ENCODE peak calls at places on chromosomes 5 and 9, in eight cellular contexts. One of them, this sample, is unnamed.

GRCh38 chr9:134378901-134379338 is 52.7 kb downstream of the RXRA start:
- DNase-seq in pancreas: no peak
- DNase-seq in endothelial cell: no peak
- DNase-seq in heart right ventricle: peak
- DNase-seq in AG10803: peak
- DNase-seq in activated CD8-positive, alpha-beta T cell treated with anti-CD3 and anti-CD28 coated beads for 36 hours: no peak
- DNase-seq in endothelial cell of umbilical vein: no peak
- DNase-seq in Peyer's patch: no peak
- DNase-seq in this sample: no peak

GRCh38 chr9:78209127-78209526 is 26.7 kb upstream of the CEP78 start:
- DNase-seq in pancreas: no peak
- DNase-seq in endothelial cell: no peak
- DNase-seq in heart right ventricle: no peak
- DNase-seq in AG10803: no peak
- DNase-seq in activated CD8-positive, alpha-beta T cell treated with anti-CD3 and anti-CD28 coated beads for 36 hours: no peak
- DNase-seq in endothelial cell of umbilical vein: no peak
- DNase-seq in Peyer's patch: no peak
- DNase-seq in this sample: no peak

GRCh38 chr9:121997791-121998190 is 95.3 kb downstream of the TTLL11 start:
- DNase-seq in pancreas: no peak
- DNase-seq in endothelial cell: no peak
- DNase-seq in heart right ventricle: no peak
- DNase-seq in AG10803: no peak
- DNase-seq in activated CD8-positive, alpha-beta T cell treated with anti-CD3 and anti-CD28 coated beads for 36 hours: no peak
- DNase-seq in endothelial cell of umbilical vein: peak
- DNase-seq in Peyer's patch: no peak
- DNase-seq in this sample: no peak

GRCh38 chr9:113375057-113376023 is 1.4 kb downstream of the HDHD3 start:
- DNase-seq in pancreas: peak
- DNase-seq in endothelial cell: no peak
- DNase-seq in heart right ventricle: no peak
- DNase-seq in AG10803: no peak
- DNase-seq in activated CD8-positive, alpha-beta T cell treated with anti-CD3 and anti-CD28 coated beads for 36 hours: no peak
- DNase-seq in endothelial cell of umbilical vein: no peak
- DNase-seq in Peyer's patch: no peak
- DNase-seq in this sample: no peak

GRCh38 chr5:172617817-172618216 is 23.2 kb upstream of the NEURL1B start:
- DNase-seq in pancreas: no peak
- DNase-seq in endothelial cell: no peak
- DNase-seq in heart right ventricle: no peak
- DNase-seq in AG10803: no peak
- DNase-seq in activated CD8-positive, alpha-beta T cell treated with anti-CD3 and anti-CD28 coated beads for 36 hours: no peak
- DNase-seq in endothelial cell of umbilical vein: no peak
- DNase-seq in Peyer's patch: no peak
- DNase-seq in this sample: no peak

GRCh38 chr9:117189121-117189520 is 225.7 kb downstream of the ASTN2 start:
- DNase-seq in pancreas: no peak
- DNase-seq in endothelial cell: no peak
- DNase-seq in heart right ventricle: no peak
- DNase-seq in AG10803: peak
- DNase-seq in activated CD8-positive, alpha-beta T cell treated with anti-CD3 and anti-CD28 coated beads for 36 hours: no peak
- DNase-seq in endothelial cell of umbilical vein: no peak
- DNase-seq in Peyer's patch: no peak
- DNase-seq in this sample: no peak

GRCh38 chr9:110638381-110638954 is 30.1 kb upstream of the MUSK start:
- DNase-seq in pancreas: no peak
- DNase-seq in endothelial cell: no peak
- DNase-seq in heart right ventricle: no peak
- DNase-seq in AG10803: peak
- DNase-seq in activated CD8-positive, alpha-beta T cell treated with anti-CD3 and anti-CD28 coated beads for 36 hours: no peak
- DNase-seq in endothelial cell of umbilical vein: peak
- DNase-seq in Peyer's patch: no peak
- DNase-seq in this sample: no peak

GRCh38 chr5:150129813-150130492 is 25.7 kb downstream of the PDGFRB start:
- DNase-seq in pancreas: peak
- DNase-seq in endothelial cell: peak
- DNase-seq in heart right ventricle: peak
- DNase-seq in AG10803: peak
- DNase-seq in activated CD8-positive, alpha-beta T cell treated with anti-CD3 and anti-CD28 coated beads for 36 hours: peak
- DNase-seq in endothelial cell of umbilical vein: peak
- DNase-seq in Peyer's patch: peak
- DNase-seq in this sample: peak

GRCh38 chr9:129567842-129568559 is 52.9 kb downstream of the C9orf50 start:
- DNase-seq in pancreas: peak
- DNase-seq in endothelial cell: no peak
- DNase-seq in heart right ventricle: peak
- DNase-seq in AG10803: peak
- DNase-seq in activated CD8-positive, alpha-beta T cell treated with anti-CD3 and anti-CD28 coated beads for 36 hours: no peak
- DNase-seq in endothelial cell of umbilical vein: peak
- DNase-seq in Peyer's patch: no peak
- DNase-seq in this sample: no peak

GRCh38 chr5:131224387-131225191 is 39.3 kb upstream of the CDC42SE2 start:
- DNase-seq in pancreas: no peak
- DNase-seq in endothelial cell: no peak
- DNase-seq in heart right ventricle: peak
- DNase-seq in AG10803: no peak
- DNase-seq in activated CD8-positive, alpha-beta T cell treated with anti-CD3 and anti-CD28 coated beads for 36 hours: peak
- DNase-seq in endothelial cell of umbilical vein: no peak
- DNase-seq in Peyer's patch: peak
- DNase-seq in this sample: peak

GRCh38 chr9:72203205-72203803 is 54.1 kb downstream of the GDA start:
- DNase-seq in pancreas: peak
- DNase-seq in endothelial cell: peak
- DNase-seq in heart right ventricle: peak
- DNase-seq in AG10803: peak
- DNase-seq in activated CD8-positive, alpha-beta T cell treated with anti-CD3 and anti-CD28 coated beads for 36 hours: peak
- DNase-seq in endothelial cell of umbilical vein: peak
- DNase-seq in Peyer's patch: no peak
- DNase-seq in this sample: no peak

GRCh38 chr5:159749146-159749545 is 167.1 kb upstream of the ADRA1B start:
- DNase-seq in pancreas: no peak
- DNase-seq in endothelial cell: no peak
- DNase-seq in heart right ventricle: no peak
- DNase-seq in AG10803: peak
- DNase-seq in activated CD8-positive, alpha-beta T cell treated with anti-CD3 and anti-CD28 coated beads for 36 hours: no peak
- DNase-seq in endothelial cell of umbilical vein: no peak
- DNase-seq in Peyer's patch: no peak
- DNase-seq in this sample: no peak

GRCh38 chr9:129125478-129125877 is 14.3 kb downstream of the PTPA start:
- DNase-seq in pancreas: no peak
- DNase-seq in endothelial cell: no peak
- DNase-seq in heart right ventricle: no peak
- DNase-seq in AG10803: peak
- DNase-seq in activated CD8-positive, alpha-beta T cell treated with anti-CD3 and anti-CD28 coated beads for 36 hours: no peak
- DNase-seq in endothelial cell of umbilical vein: no peak
- DNase-seq in Peyer's patch: no peak
- DNase-seq in this sample: no peak

GRCh38 chr9:114723926-114724325 is 41.9 kb upstream of the TEX48 start:
- DNase-seq in pancreas: no peak
- DNase-seq in endothelial cell: no peak
- DNase-seq in heart right ventricle: no peak
- DNase-seq in AG10803: peak
- DNase-seq in activated CD8-positive, alpha-beta T cell treated with anti-CD3 and anti-CD28 coated beads for 36 hours: no peak
- DNase-seq in endothelial cell of umbilical vein: no peak
- DNase-seq in Peyer's patch: no peak
- DNase-seq in this sample: no peak

GRCh38 chr5:29896651-29897050 is 1296.8 kb upstream of the CDH6 start:
- DNase-seq in pancreas: no peak
- DNase-seq in endothelial cell: no peak
- DNase-seq in heart right ventricle: no peak
- DNase-seq in AG10803: no peak
- DNase-seq in activated CD8-positive, alpha-beta T cell treated with anti-CD3 and anti-CD28 coated beads for 36 hours: no peak
- DNase-seq in endothelial cell of umbilical vein: no peak
- DNase-seq in Peyer's patch: no peak
- DNase-seq in this sample: no peak

GRCh38 chr9:117156150-117156688 is 258.6 kb downstream of the ASTN2 start:
- DNase-seq in pancreas: no peak
- DNase-seq in endothelial cell: no peak
- DNase-seq in heart right ventricle: no peak
- DNase-seq in AG10803: no peak
- DNase-seq in activated CD8-positive, alpha-beta T cell treated with anti-CD3 and anti-CD28 coated beads for 36 hours: no peak
- DNase-seq in endothelial cell of umbilical vein: no peak
- DNase-seq in Peyer's patch: no peak
- DNase-seq in this sample: no peak

GRCh38 chr9:135919318-135919717 is 12.0 kb upstream of the CAMSAP1 start:
- DNase-seq in pancreas: no peak
- DNase-seq in endothelial cell: no peak
- DNase-seq in heart right ventricle: no peak
- DNase-seq in AG10803: no peak
- DNase-seq in activated CD8-positive, alpha-beta T cell treated with anti-CD3 and anti-CD28 coated beads for 36 hours: no peak
- DNase-seq in endothelial cell of umbilical vein: no peak
- DNase-seq in Peyer's patch: no peak
- DNase-seq in this sample: no peak

GRCh38 chr5:176543428-176544182 is 5.5 kb upstream of the CDHR2 start:
- DNase-seq in pancreas: peak
- DNase-seq in endothelial cell: no peak
- DNase-seq in heart right ventricle: peak
- DNase-seq in AG10803: peak
- DNase-seq in activated CD8-positive, alpha-beta T cell treated with anti-CD3 and anti-CD28 coated beads for 36 hours: peak
- DNase-seq in endothelial cell of umbilical vein: no peak
- DNase-seq in Peyer's patch: peak
- DNase-seq in this sample: peak

GRCh38 chr9:113579270-113580040 is 115.9 kb downstream of the RGS3 start:
- DNase-seq in pancreas: no peak
- DNase-seq in endothelial cell: no peak
- DNase-seq in heart right ventricle: no peak
- DNase-seq in AG10803: no peak
- DNase-seq in activated CD8-positive, alpha-beta T cell treated with anti-CD3 and anti-CD28 coated beads for 36 hours: peak
- DNase-seq in endothelial cell of umbilical vein: no peak
- DNase-seq in Peyer's patch: peak
- DNase-seq in this sample: no peak

GRCh38 chr9:93276973-93277372 is 93.0 kb downstream of the WNK2 start:
- DNase-seq in pancreas: no peak
- DNase-seq in endothelial cell: no peak
- DNase-seq in heart right ventricle: no peak
- DNase-seq in AG10803: no peak
- DNase-seq in activated CD8-positive, alpha-beta T cell treated with anti-CD3 and anti-CD28 coated beads for 36 hours: peak
- DNase-seq in endothelial cell of umbilical vein: no peak
- DNase-seq in Peyer's patch: peak
- DNase-seq in this sample: no peak

GRCh38 chr9:29200650-29201049 is 1627.4 kb upstream of the C9orf72 start:
- DNase-seq in pancreas: no peak
- DNase-seq in endothelial cell: no peak
- DNase-seq in heart right ventricle: no peak
- DNase-seq in AG10803: no peak
- DNase-seq in activated CD8-positive, alpha-beta T cell treated with anti-CD3 and anti-CD28 coated beads for 36 hours: no peak
- DNase-seq in endothelial cell of umbilical vein: no peak
- DNase-seq in Peyer's patch: no peak
- DNase-seq in this sample: no peak

GRCh38 chr9:27168951-27169350 is 59.9 kb downstream of the TEK start:
- DNase-seq in pancreas: no peak
- DNase-seq in endothelial cell: no peak
- DNase-seq in heart right ventricle: no peak
- DNase-seq in AG10803: no peak
- DNase-seq in activated CD8-positive, alpha-beta T cell treated with anti-CD3 and anti-CD28 coated beads for 36 hours: no peak
- DNase-seq in endothelial cell of umbilical vein: no peak
- DNase-seq in Peyer's patch: no peak
- DNase-seq in this sample: no peak
- TF ChIP-seq CTCF in pancreas: no peak
- TF ChIP-seq CTCF in endothelial cell: no peak
- TF ChIP-seq CTCF in heart right ventricle: no peak
- TF ChIP-seq CTCF in AG10803: no peak
- TF ChIP-seq CTCF in activated CD8-positive, alpha-beta T cell treated with anti-CD3 and anti-CD28 coated beads for 36 hours: no peak
- TF ChIP-seq CTCF in endothelial cell of umbilical vein: no peak
- TF ChIP-seq CTCF in Peyer's patch: no peak
- TF ChIP-seq CTCF in this sample: no peak

DNA sequence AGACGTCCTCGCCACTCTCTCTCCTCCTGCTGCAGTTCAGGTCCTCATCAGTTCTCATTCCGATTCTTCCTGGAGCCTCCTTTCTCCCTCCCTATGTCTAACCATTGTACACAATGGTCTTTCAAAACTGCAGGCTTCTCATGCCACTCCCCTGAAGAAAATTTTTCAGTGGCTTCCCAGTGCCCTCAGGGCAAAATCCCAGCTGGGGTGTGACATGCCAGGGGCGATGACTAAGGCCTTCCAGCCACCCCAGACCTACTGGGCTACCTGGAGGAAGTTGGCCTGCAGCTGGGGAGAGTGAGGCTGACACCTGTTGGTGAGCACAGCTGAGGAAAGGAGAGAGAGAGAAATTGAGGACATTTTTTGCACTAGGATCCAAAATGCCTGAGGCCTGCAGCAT is 65.2 kb downstream of the SREK1 start:
- DNase-seq in pancreas: no peak
- DNase-seq in endothelial cell: no peak
- DNase-seq in heart right ventricle: no peak
- DNase-seq in AG10803: peak
- DNase-seq in activated CD8-positive, alpha-beta T cell treated with anti-CD3 and anti-CD28 coated beads for 36 hours: no peak
- DNase-seq in endothelial cell of umbilical vein: no peak
- DNase-seq in Peyer's patch: no peak
- DNase-seq in this sample: no peak
- TF ChIP-seq CTCF in pancreas: no peak
- TF ChIP-seq CTCF in endothelial cell: no peak
- TF ChIP-seq CTCF in heart right ventricle: no peak
- TF ChIP-seq CTCF in AG10803: no peak
- TF ChIP-seq CTCF in activated CD8-positive, alpha-beta T cell treated with anti-CD3 and anti-CD28 coated beads for 36 hours: no peak
- TF ChIP-seq CTCF in endothelial cell of umbilical vein: no peak
- TF ChIP-seq CTCF in Peyer's patch: no peak
- TF ChIP-seq CTCF in this sample: no peak

DNA sequence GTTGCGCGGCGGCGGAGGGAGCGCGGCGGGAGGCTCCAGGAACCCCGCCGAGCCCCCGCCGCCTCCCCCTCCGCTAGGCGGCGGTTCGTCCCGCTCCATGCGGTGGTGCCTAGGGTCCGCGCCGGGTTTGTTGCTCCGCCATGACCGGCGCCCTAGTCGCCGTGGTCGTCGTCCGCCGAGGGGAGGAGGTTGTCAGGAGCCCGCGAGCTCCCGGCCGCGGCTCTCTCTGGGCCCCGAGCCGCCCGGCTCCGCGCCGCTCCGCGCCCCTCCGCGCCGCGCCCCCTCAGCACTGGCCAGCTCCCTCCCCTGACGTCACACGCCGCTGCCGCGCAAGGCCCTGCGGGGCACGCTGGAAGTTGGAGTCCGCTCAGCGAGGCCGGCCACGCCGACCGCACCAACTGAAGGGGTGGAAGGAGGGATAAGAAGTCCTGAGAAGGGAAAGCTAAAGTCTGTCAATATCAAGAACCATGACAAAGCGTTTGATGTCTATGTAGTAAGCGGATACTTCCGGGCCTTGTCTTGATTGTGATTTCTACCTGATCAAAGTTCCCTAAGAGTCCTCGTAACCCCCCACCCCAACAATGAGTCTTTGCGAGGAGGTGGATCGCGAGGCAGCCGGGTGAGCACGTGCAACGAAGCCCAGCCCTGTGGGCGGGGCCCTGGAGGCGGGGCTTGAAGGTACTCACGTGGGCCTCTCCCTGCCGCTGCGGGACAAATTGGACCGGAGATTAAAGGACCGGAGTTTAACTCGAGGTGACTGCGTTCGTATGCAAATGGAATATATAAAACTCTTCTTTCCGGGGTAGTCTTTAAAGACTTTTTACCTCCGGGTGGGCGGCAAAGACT is at the start of gene NR6A1:
- DNase-seq in pancreas: peak
- DNase-seq in endothelial cell: peak
- DNase-seq in heart right ventricle: peak
- DNase-seq in AG10803: peak
- DNase-seq in activated CD8-positive, alpha-beta T cell treated with anti-CD3 and anti-CD28 coated beads for 36 hours: peak
- DNase-seq in endothelial cell of umbilical vein: peak
- DNase-seq in Peyer's patch: peak
- DNase-seq in this sample: peak
- TF ChIP-seq CTCF in pancreas: no peak
- TF ChIP-seq CTCF in endothelial cell: peak
- TF ChIP-seq CTCF in heart right ventricle: peak
- TF ChIP-seq CTCF in AG10803: no peak
- TF ChIP-seq CTCF in activated CD8-positive, alpha-beta T cell treated with anti-CD3 and anti-CD28 coated beads for 36 hours: no peak
- TF ChIP-seq CTCF in endothelial cell of umbilical vein: peak
- TF ChIP-seq CTCF in Peyer's patch: peak
- TF ChIP-seq CTCF in this sample: no peak

GRCh38 chr9:89168901-89169813 is 9.5 kb downstream of the SHC3 start:
- DNase-seq in pancreas: no peak
- DNase-seq in endothelial cell: no peak
- DNase-seq in heart right ventricle: no peak
- DNase-seq in AG10803: no peak
- DNase-seq in activated CD8-positive, alpha-beta T cell treated with anti-CD3 and anti-CD28 coated beads for 36 hours: no peak
- DNase-seq in endothelial cell of umbilical vein: no peak
- DNase-seq in Peyer's patch: no peak
- DNase-seq in this sample: no peak
- TF ChIP-seq CTCF in pancreas: no peak
- TF ChIP-seq CTCF in endothelial cell: no peak
- TF ChIP-seq CTCF in heart right ventricle: no peak
- TF ChIP-seq CTCF in AG10803: no peak
- TF ChIP-seq CTCF in activated CD8-positive, alpha-beta T cell treated with anti-CD3 and anti-CD28 coated beads for 36 hours: no peak
- TF ChIP-seq CTCF in endothelial cell of umbilical vein: no peak
- TF ChIP-seq CTCF in Peyer's patch: no peak
- TF ChIP-seq CTCF in this sample: no peak